ENCODE peak calls at places on chromosome 14, in four cellular contexts. One of them, this sample, is unnamed.

GRCh38 chr14:73753043-73753886 is 39.1 kb upstream of the PNMA1 start:
- DNase-seq in right atrium auricular region: peak; percentile 81
- DNase-seq in tibial artery: peak; percentile 72
- DNase-seq in effector memory CD4-positive, alpha-beta T cell: no peak
- DNase-seq in this sample: peak; percentile 71

GRCh38 chr14:52923902-52924575 is 26.8 kb downstream of the FERMT2 start:
- DNase-seq in right atrium auricular region: no peak
- DNase-seq in tibial artery: no peak
- DNase-seq in effector memory CD4-positive, alpha-beta T cell: no peak
- DNase-seq in this sample: no peak

GRCh38 chr14:100769035-100769939 is 42.6 kb downstream of the DLK1 start:
- DNase-seq in right atrium auricular region: no peak
- DNase-seq in tibial artery: no peak
- DNase-seq in effector memory CD4-positive, alpha-beta T cell: no peak
- DNase-seq in this sample: no peak

GRCh38 chr14:96626121-96626768 is 124.1 kb downstream of the PAPOLA start:
- DNase-seq in right atrium auricular region: no peak
- DNase-seq in tibial artery: no peak
- DNase-seq in effector memory CD4-positive, alpha-beta T cell: no peak
- DNase-seq in this sample: no peak

GRCh38 chr14:63276492-63277342 is 42.0 kb downstream of the GPHB5 start:
- DNase-seq in right atrium auricular region: no peak
- DNase-seq in tibial artery: no peak
- DNase-seq in effector memory CD4-positive, alpha-beta T cell: no peak
- DNase-seq in this sample: no peak

GRCh38 chr14:58774531-58774930 is 136.8 kb downstream of the DACT1 start:
- DNase-seq in right atrium auricular region: no peak
- DNase-seq in tibial artery: no peak
- DNase-seq in effector memory CD4-positive, alpha-beta T cell: no peak
- DNase-seq in this sample: no peak

GRCh38 chr14:103543721-103544626 is 15.0 kb downstream of the TRMT61A start:
- DNase-seq in right atrium auricular region: no peak
- DNase-seq in tibial artery: peak; percentile 27
- DNase-seq in effector memory CD4-positive, alpha-beta T cell: no peak
- DNase-seq in this sample: no peak

GRCh38 chr14:33716921-33717320 is 234.0 kb downstream of the EGLN3 start:
- DNase-seq in right atrium auricular region: no peak
- DNase-seq in tibial artery: no peak
- DNase-seq in effector memory CD4-positive, alpha-beta T cell: no peak
- DNase-seq in this sample: no peak

GRCh38 chr14:101409006-101409543 is 152.2 kb upstream of the DIO3 start:
- DNase-seq in right atrium auricular region: no peak
- DNase-seq in tibial artery: no peak
- DNase-seq in effector memory CD4-positive, alpha-beta T cell: no peak
- DNase-seq in this sample: no peak

GRCh38 chr14:99475179-99475578 is 5.5 kb downstream of the SETD3 start:
- DNase-seq in right atrium auricular region: no peak
- DNase-seq in tibial artery: no peak
- DNase-seq in effector memory CD4-positive, alpha-beta T cell: no peak
- DNase-seq in this sample: no peak

GRCh38 chr14:33908540-33909223 is 42.2 kb downstream of the EGLN3 start:
- DNase-seq in right atrium auricular region: no peak
- DNase-seq in tibial artery: no peak
- DNase-seq in effector memory CD4-positive, alpha-beta T cell: no peak
- DNase-seq in this sample: no peak

GRCh38 chr14:96205059-96205993 is 687 bp downstream of the BDKRB2 start:
- DNase-seq in right atrium auricular region: no peak
- DNase-seq in tibial artery: no peak
- DNase-seq in effector memory CD4-positive, alpha-beta T cell: no peak
- DNase-seq in this sample: no peak

GRCh38 chr14:24251880-24252288 is 9.5 kb upstream of the TINF2 start:
- DNase-seq in right atrium auricular region: no peak
- DNase-seq in tibial artery: no peak
- DNase-seq in effector memory CD4-positive, alpha-beta T cell: no peak
- DNase-seq in this sample: no peak

GRCh38 chr14:44935155-44935554 is 26.6 kb downstream of the KLHL28 start:
- DNase-seq in right atrium auricular region: no peak
- DNase-seq in tibial artery: no peak
- DNase-seq in effector memory CD4-positive, alpha-beta T cell: no peak
- DNase-seq in this sample: no peak

GRCh38 chr14:90375934-90376333 is 20.9 kb upstream of the CALM1 start:
- DNase-seq in right atrium auricular region: no peak
- DNase-seq in tibial artery: no peak
- DNase-seq in effector memory CD4-positive, alpha-beta T cell: no peak
- DNase-seq in this sample: no peak

GRCh38 chr14:102554835-102555819 is 37.3 kb upstream of the RCOR1 start:
- DNase-seq in right atrium auricular region: no peak
- DNase-seq in tibial artery: peak; percentile 42
- DNase-seq in effector memory CD4-positive, alpha-beta T cell: peak; percentile 20
- DNase-seq in this sample: no peak

GRCh38 chr14:71961972-71962371 is 29.7 kb downstream of the RGS6 start:
- DNase-seq in right atrium auricular region: no peak
- DNase-seq in tibial artery: no peak
- DNase-seq in effector memory CD4-positive, alpha-beta T cell: no peak
- DNase-seq in this sample: no peak

GRCh38 chr14:71956920-71957563 is 24.8 kb downstream of the RGS6 start:
- DNase-seq in right atrium auricular region: no peak
- DNase-seq in tibial artery: no peak
- DNase-seq in effector memory CD4-positive, alpha-beta T cell: no peak
- DNase-seq in this sample: no peak

GRCh38 chr14:71960620-71961353 is 28.6 kb downstream of the RGS6 start:
- DNase-seq in right atrium auricular region: no peak
- DNase-seq in tibial artery: no peak
- DNase-seq in effector memory CD4-positive, alpha-beta T cell: no peak
- DNase-seq in this sample: no peak

DNA sequence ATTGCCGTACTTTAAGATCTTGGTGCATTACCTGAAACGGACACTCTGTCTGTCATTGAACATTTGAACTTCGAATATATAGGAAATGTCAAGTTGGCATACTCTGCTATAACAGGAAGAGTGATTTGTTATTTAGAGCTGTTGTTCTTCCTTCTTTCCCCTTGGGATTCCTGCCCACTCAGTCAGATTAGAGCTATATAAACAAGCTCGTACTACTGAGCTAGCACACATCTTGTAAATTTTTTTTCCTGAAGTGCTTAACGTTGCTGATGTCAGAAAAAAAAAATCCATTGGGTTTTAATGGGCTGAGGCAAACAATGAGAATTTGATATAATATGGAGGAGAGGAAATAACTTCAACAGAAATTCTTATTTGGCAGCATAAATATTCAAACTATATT is 26.8 kb downstream of the RGS6 start:
- DNase-seq in right atrium auricular region: no peak
- DNase-seq in tibial artery: no peak
- DNase-seq in effector memory CD4-positive, alpha-beta T cell: no peak
- DNase-seq in this sample: no peak
- H3K27me3 ChIP-seq in right atrium auricular region: no peaks in the 10 kb centered on the region
- H3K27me3 ChIP-seq in tibial artery: no peaks in the 10 kb centered on the region
- H3K27me3 ChIP-seq in effector memory CD4-positive, alpha-beta T cell: no peaks in the 10 kb centered on the region
- H3K27me3 ChIP-seq in this sample: no peaks in the 10 kb centered on the region

GRCh38 chr14:91830777-91831176 is 36.6 kb downstream of the TC2N start:
- DNase-seq in right atrium auricular region: no peak
- DNase-seq in tibial artery: no peak
- DNase-seq in effector memory CD4-positive, alpha-beta T cell: no peak
- DNase-seq in this sample: no peak
- H3K27me3 ChIP-seq in right atrium auricular region: peaks cover 2% of the 10 kb centered on the region
- H3K27me3 ChIP-seq in tibial artery: no peaks in the 10 kb centered on the region
- H3K27me3 ChIP-seq in effector memory CD4-positive, alpha-beta T cell: no peaks in the 10 kb centered on the region
- H3K27me3 ChIP-seq in this sample: peaks cover 8% of the 10 kb centered on the region

GRCh38 chr14:70189678-70190077 is 927 bp upstream of the SLC8A3 start:
- DNase-seq in right atrium auricular region: no peak
- DNase-seq in tibial artery: no peak
- DNase-seq in effector memory CD4-positive, alpha-beta T cell: no peak
- DNase-seq in this sample: no peak
- H3K27me3 ChIP-seq in right atrium auricular region: no peaks in the 10 kb centered on the region
- H3K27me3 ChIP-seq in tibial artery: no peaks in the 10 kb centered on the region
- H3K27me3 ChIP-seq in effector memory CD4-positive, alpha-beta T cell: peaks cover 6% of the 10 kb centered on the region
- H3K27me3 ChIP-seq in this sample: peaks cover 23% of the 10 kb centered on the region

GRCh38 chr14:22485178-22485577 is 103.8 kb downstream of the DAD1 start:
- DNase-seq in right atrium auricular region: no peak
- DNase-seq in tibial artery: no peak
- DNase-seq in effector memory CD4-positive, alpha-beta T cell: no peak
- DNase-seq in this sample: no peak
- H3K27me3 ChIP-seq in right atrium auricular region: no peaks in the 10 kb centered on the region
- H3K27me3 ChIP-seq in tibial artery: no peaks in the 10 kb centered on the region
- H3K27me3 ChIP-seq in effector memory CD4-positive, alpha-beta T cell: no peaks in the 10 kb centered on the region
- H3K27me3 ChIP-seq in this sample: peaks cover 8% of the 10 kb centered on the region

GRCh38 chr14:104938436-104938835 is 13.8 kb downstream of the PLD4 start:
- DNase-seq in right atrium auricular region: no peak
- DNase-seq in tibial artery: no peak
- DNase-seq in effector memory CD4-positive, alpha-beta T cell: no peak
- DNase-seq in this sample: no peak

GRCh38 chr14:104937694-104938365 is 13.2 kb downstream of the PLD4 start:
- DNase-seq in right atrium auricular region: no peak
- DNase-seq in tibial artery: no peak
- DNase-seq in effector memory CD4-positive, alpha-beta T cell: no peak
- DNase-seq in this sample: no peak

GRCh38 chr14:104940526-104941150 is 16.0 kb downstream of the PLD4 start:
- DNase-seq in right atrium auricular region: no peak
- DNase-seq in tibial artery: no peak
- DNase-seq in effector memory CD4-positive, alpha-beta T cell: no peak
- DNase-seq in this sample: no peak

GRCh38 chr14:104939666-104940410 is 15.2 kb downstream of the PLD4 start:
- DNase-seq in right atrium auricular region: no peak
- DNase-seq in tibial artery: peak; percentile 25
- DNase-seq in effector memory CD4-positive, alpha-beta T cell: no peak
- DNase-seq in this sample: no peak

GRCh38 chr14:104938960-104939359 is 14.3 kb downstream of the PLD4 start:
- DNase-seq in right atrium auricular region: no peak
- DNase-seq in tibial artery: peak; percentile 8
- DNase-seq in effector memory CD4-positive, alpha-beta T cell: no peak
- DNase-seq in this sample: no peak
- H3K27me3 ChIP-seq in right atrium auricular region: no peaks in the 10 kb centered on the region
- H3K27me3 ChIP-seq in tibial artery: no peaks in the 10 kb centered on the region
- H3K27me3 ChIP-seq in effector memory CD4-positive, alpha-beta T cell: peaks cover 5% of the 10 kb centered on the region
- H3K27me3 ChIP-seq in this sample: no peaks in the 10 kb centered on the region

GRCh38 chr14:28779416-28779941 is 12.9 kb downstream of the FOXG1 start:
- DNase-seq in right atrium auricular region: no peak
- DNase-seq in tibial artery: no peak
- DNase-seq in effector memory CD4-positive, alpha-beta T cell: no peak
- DNase-seq in this sample: no peak
- H3K27me3 ChIP-seq in right atrium auricular region: no peaks in the 10 kb centered on the region
- H3K27me3 ChIP-seq in tibial artery: no peaks in the 10 kb centered on the region
- H3K27me3 ChIP-seq in effector memory CD4-positive, alpha-beta T cell: no peaks in the 10 kb centered on the region
- H3K27me3 ChIP-seq in this sample: peaks cover 4% of the 10 kb centered on the region

DNA sequence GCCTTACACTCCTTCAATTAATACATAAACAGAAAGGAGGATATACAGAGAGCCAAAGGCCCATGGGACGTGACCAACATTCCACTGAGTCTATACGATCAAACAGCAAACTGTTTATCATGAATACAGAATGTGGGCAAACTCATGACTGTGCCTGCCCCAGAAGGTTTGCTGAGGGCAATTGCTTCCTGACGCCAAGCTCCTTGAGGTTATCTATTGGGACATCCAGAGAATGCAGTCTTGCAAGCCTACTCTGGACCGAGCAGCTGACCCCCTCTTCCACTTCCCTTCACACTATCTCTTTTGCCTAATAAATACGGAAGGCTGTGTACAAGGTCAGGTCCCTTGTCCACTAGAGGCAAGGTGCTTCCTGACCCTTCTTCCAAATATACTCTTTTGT is 18.5 kb upstream of the SLC10A1 start:
- DNase-seq in right atrium auricular region: no peak
- DNase-seq in tibial artery: no peak
- DNase-seq in effector memory CD4-positive, alpha-beta T cell: no peak
- DNase-seq in this sample: no peak
- H3K27me3 ChIP-seq in right atrium auricular region: peaks cover 5% of the 10 kb centered on the region
- H3K27me3 ChIP-seq in tibial artery: no peaks in the 10 kb centered on the region
- H3K27me3 ChIP-seq in effector memory CD4-positive, alpha-beta T cell: no peaks in the 10 kb centered on the region
- H3K27me3 ChIP-seq in this sample: no peaks in the 10 kb centered on the region

DNA sequence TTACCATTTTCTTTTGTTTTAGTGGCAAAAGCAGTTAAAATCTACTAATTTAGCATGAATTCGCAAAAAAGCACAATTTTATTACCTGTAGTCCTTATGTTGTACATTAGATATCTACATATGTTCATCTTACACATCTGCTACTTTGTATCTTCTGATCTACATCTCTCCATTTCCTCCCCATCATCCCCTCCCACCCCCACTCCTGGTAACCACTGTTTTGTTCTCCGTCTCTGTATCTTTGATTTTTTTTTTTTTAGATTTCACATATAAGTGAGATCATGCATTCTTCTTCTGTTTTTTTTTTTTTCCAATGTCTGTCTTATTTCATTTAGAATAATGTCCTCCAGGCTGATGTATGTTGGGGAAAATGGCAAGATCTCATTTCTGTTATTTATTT is 922.7 kb downstream of the VRK1 start:
- DNase-seq in right atrium auricular region: no peak
- DNase-seq in tibial artery: no peak
- DNase-seq in effector memory CD4-positive, alpha-beta T cell: peak; percentile 7
- DNase-seq in this sample: no peak
- H3K27me3 ChIP-seq in right atrium auricular region: no peaks in the 10 kb centered on the region
- H3K27me3 ChIP-seq in tibial artery: no peaks in the 10 kb centered on the region
- H3K27me3 ChIP-seq in effector memory CD4-positive, alpha-beta T cell: no peaks in the 10 kb centered on the region
- H3K27me3 ChIP-seq in this sample: no peaks in the 10 kb centered on the region

GRCh38 chr14:92954933-92955332 is 32.0 kb downstream of the CHGA start:
- DNase-seq in right atrium auricular region: no peak
- DNase-seq in tibial artery: no peak
- DNase-seq in effector memory CD4-positive, alpha-beta T cell: no peak
- DNase-seq in this sample: no peak
- H3K27me3 ChIP-seq in right atrium auricular region: no peaks in the 10 kb centered on the region
- H3K27me3 ChIP-seq in tibial artery: no peaks in the 10 kb centered on the region
- H3K27me3 ChIP-seq in effector memory CD4-positive, alpha-beta T cell: no peaks in the 10 kb centered on the region
- H3K27me3 ChIP-seq in this sample: no peaks in the 10 kb centered on the region

This sample was measured in MG63.